ENCODE peak calls at places on chromosomes 13 and 19, in five cellular contexts. One of them, this sample, is unnamed.

GRCh38 chr19:3778899-3779723 is 7.1 kb downstream of the MATK start:
- DNase-seq in lower lobe of right lung: no peak
- DNase-seq in astrocyte of the spinal cord: no peak
- DNase-seq in dorsolateral prefrontal cortex: no peak
- DNase-seq in AG10803: no peak
- DNase-seq in this sample: no peak

GRCh38 chr19:16571283-16571682 is 932 bp downstream of the SLC35E1 start:
- DNase-seq in lower lobe of right lung: peak
- DNase-seq in astrocyte of the spinal cord: peak
- DNase-seq in dorsolateral prefrontal cortex: no peak
- DNase-seq in AG10803: peak
- DNase-seq in this sample: peak

GRCh38 chr13:112846411-112847115 is 122.5 kb upstream of the MCF2L start:
- DNase-seq in lower lobe of right lung: no peak
- DNase-seq in astrocyte of the spinal cord: no peak
- DNase-seq in dorsolateral prefrontal cortex: peak
- DNase-seq in AG10803: no peak
- DNase-seq in this sample: no peak

GRCh38 chr19:16025108-16026101 is 50.9 kb upstream of the TPM4 start:
- DNase-seq in lower lobe of right lung: no peak
- DNase-seq in astrocyte of the spinal cord: peak
- DNase-seq in dorsolateral prefrontal cortex: no peak
- DNase-seq in AG10803: peak
- DNase-seq in this sample: peak

GRCh38 chr19:35545855-35546381 is 492 bp downstream of the TMEM147 start:
- DNase-seq in lower lobe of right lung: peak
- DNase-seq in astrocyte of the spinal cord: no peak
- DNase-seq in dorsolateral prefrontal cortex: no peak
- DNase-seq in AG10803: no peak
- DNase-seq in this sample: peak

GRCh38 chr13:40922437-40923040 is 96.6 kb downstream of the ELF1 start:
- DNase-seq in lower lobe of right lung: no peak
- DNase-seq in astrocyte of the spinal cord: no peak
- DNase-seq in dorsolateral prefrontal cortex: no peak
- DNase-seq in AG10803: no peak
- DNase-seq in this sample: peak

GRCh38 chr13:79457948-79458347 is 23.0 kb upstream of the NDFIP2 start:
- DNase-seq in lower lobe of right lung: no peak
- DNase-seq in astrocyte of the spinal cord: peak
- DNase-seq in dorsolateral prefrontal cortex: no peak
- DNase-seq in AG10803: peak
- DNase-seq in this sample: peak

GRCh38 chr19:43784981-43785808 is 4.4 kb upstream of the KCNN4 start:
- DNase-seq in lower lobe of right lung: peak
- DNase-seq in astrocyte of the spinal cord: peak
- DNase-seq in dorsolateral prefrontal cortex: no peak
- DNase-seq in AG10803: peak
- DNase-seq in this sample: peak

GRCh38 chr19:3599776-3600183 is 6.9 kb downstream of the TBXA2R start:
- DNase-seq in lower lobe of right lung: no peak
- DNase-seq in astrocyte of the spinal cord: no peak
- DNase-seq in dorsolateral prefrontal cortex: no peak
- DNase-seq in AG10803: no peak
- DNase-seq in this sample: no peak

GRCh38 chr13:114106991-114107685 is 25.3 kb downstream of the RASA3 start:
- DNase-seq in lower lobe of right lung: peak
- DNase-seq in astrocyte of the spinal cord: no peak
- DNase-seq in dorsolateral prefrontal cortex: peak
- DNase-seq in AG10803: no peak
- DNase-seq in this sample: no peak

GRCh38 chr13:47110141-47110540 is 213.3 kb upstream of the HTR2A start:
- DNase-seq in lower lobe of right lung: no peak
- DNase-seq in astrocyte of the spinal cord: no peak
- DNase-seq in dorsolateral prefrontal cortex: no peak
- DNase-seq in AG10803: no peak
- DNase-seq in this sample: no peak

GRCh38 chr13:37869756-37870488 is at the start of gene TRPC4:
- DNase-seq in lower lobe of right lung: peak
- DNase-seq in astrocyte of the spinal cord: peak
- DNase-seq in dorsolateral prefrontal cortex: peak
- DNase-seq in AG10803: peak
- DNase-seq in this sample: peak

GRCh38 chr13:37870489-37870845 is 895 bp upstream of the TRPC4 start:
- DNase-seq in lower lobe of right lung: no peak
- DNase-seq in astrocyte of the spinal cord: no peak
- DNase-seq in dorsolateral prefrontal cortex: no peak
- DNase-seq in AG10803: no peak
- DNase-seq in this sample: no peak

GRCh38 chr13:37869506-37869755 is 141 bp downstream of the TRPC4 start:
- DNase-seq in lower lobe of right lung: no peak
- DNase-seq in astrocyte of the spinal cord: no peak
- DNase-seq in dorsolateral prefrontal cortex: no peak
- DNase-seq in AG10803: no peak
- DNase-seq in this sample: no peak

GRCh38 chr13:37870895-37871550 is 1.5 kb upstream of the TRPC4 start:
- DNase-seq in lower lobe of right lung: no peak
- DNase-seq in astrocyte of the spinal cord: peak
- DNase-seq in dorsolateral prefrontal cortex: no peak
- DNase-seq in AG10803: peak
- DNase-seq in this sample: peak

GRCh38 chr13:37868691-37869505 is 674 bp downstream of the TRPC4 start:
- DNase-seq in lower lobe of right lung: no peak
- DNase-seq in astrocyte of the spinal cord: peak
- DNase-seq in dorsolateral prefrontal cortex: no peak
- DNase-seq in AG10803: peak
- DNase-seq in this sample: peak
- H3K4me3 ChIP-seq in lower lobe of right lung: peak
- H3K4me3 ChIP-seq in astrocyte of the spinal cord: peak
- H3K4me3 ChIP-seq in dorsolateral prefrontal cortex: peak
- H3K4me3 ChIP-seq in AG10803: peak
- H3K4me3 ChIP-seq in this sample: peak

DNA sequence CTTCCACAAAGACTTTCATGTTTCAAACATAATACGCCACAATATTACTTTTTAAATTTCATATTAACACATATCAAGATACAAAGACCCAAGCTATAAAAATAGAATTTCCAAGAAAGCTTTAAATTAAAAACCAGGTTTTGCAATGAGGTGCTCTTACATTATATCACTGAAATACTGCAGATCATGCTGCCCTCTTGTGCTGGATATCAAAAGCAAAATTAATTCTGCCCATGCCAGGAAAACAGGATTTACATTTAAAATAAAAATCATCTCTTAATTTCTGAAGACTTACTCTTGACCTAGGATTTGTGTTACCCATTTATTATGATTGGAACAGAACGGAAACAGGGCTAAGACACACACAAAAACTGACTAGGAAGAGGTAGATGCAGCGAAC is 145.0 kb downstream of the ABCC4 start:
- DNase-seq in lower lobe of right lung: no peak
- DNase-seq in astrocyte of the spinal cord: peak
- DNase-seq in dorsolateral prefrontal cortex: no peak
- DNase-seq in AG10803: peak
- DNase-seq in this sample: peak
- TF ChIP-seq CTCF in lower lobe of right lung: no peak
- TF ChIP-seq CTCF in astrocyte of the spinal cord: peak
- TF ChIP-seq CTCF in dorsolateral prefrontal cortex: peak
- TF ChIP-seq CTCF in AG10803: peak
- TF ChIP-seq CTCF in this sample: peak

GRCh38 chr13:108269601-108270328 is at the start of gene TNFSF13B:
- DNase-seq in lower lobe of right lung: peak
- DNase-seq in astrocyte of the spinal cord: peak
- DNase-seq in dorsolateral prefrontal cortex: peak
- DNase-seq in AG10803: peak
- DNase-seq in this sample: peak
- H3K4me3 ChIP-seq in lower lobe of right lung: peak
- H3K4me3 ChIP-seq in astrocyte of the spinal cord: peak
- H3K4me3 ChIP-seq in dorsolateral prefrontal cortex: peak
- H3K4me3 ChIP-seq in AG10803: peak
- H3K4me3 ChIP-seq in this sample: peak

GRCh38 chr19:5289060-5289990 is 51.3 kb downstream of the PTPRS start:
- DNase-seq in lower lobe of right lung: no peak
- DNase-seq in astrocyte of the spinal cord: no peak
- DNase-seq in dorsolateral prefrontal cortex: no peak
- DNase-seq in AG10803: no peak
- DNase-seq in this sample: no peak
- TF ChIP-seq CTCF in lower lobe of right lung: no peak
- TF ChIP-seq CTCF in astrocyte of the spinal cord: peak
- TF ChIP-seq CTCF in dorsolateral prefrontal cortex: no peak
- TF ChIP-seq CTCF in AG10803: no peak
- TF ChIP-seq CTCF in this sample: peak

GRCh38 chr13:75324413-75324940 is 157.5 kb downstream of the TBC1D4 start:
- DNase-seq in lower lobe of right lung: no peak
- DNase-seq in astrocyte of the spinal cord: no peak
- DNase-seq in dorsolateral prefrontal cortex: no peak
- DNase-seq in AG10803: no peak
- DNase-seq in this sample: no peak
- H3K4me3 ChIP-seq in lower lobe of right lung: no peak
- H3K4me3 ChIP-seq in astrocyte of the spinal cord: no peak
- H3K4me3 ChIP-seq in dorsolateral prefrontal cortex: no peak
- H3K4me3 ChIP-seq in AG10803: no peak
- H3K4me3 ChIP-seq in this sample: no peak

DNA sequence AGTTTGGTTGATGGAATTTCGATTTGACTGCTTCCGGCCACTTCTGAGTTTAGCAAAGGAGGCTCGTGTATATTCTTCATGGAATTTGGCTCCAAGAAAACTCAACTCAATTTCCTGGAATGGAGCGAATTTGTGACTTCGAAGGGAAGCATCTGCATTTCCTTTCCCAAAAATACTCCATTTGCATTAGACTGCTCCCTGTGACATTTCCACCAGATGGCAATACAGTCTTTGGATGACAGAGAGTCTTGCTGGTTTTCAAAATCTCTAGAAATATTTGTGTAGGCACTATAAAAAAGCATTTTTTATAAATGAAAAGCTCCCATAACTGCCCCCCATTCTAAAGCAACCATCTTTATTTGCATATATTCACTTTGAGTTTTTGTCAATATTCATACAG is 4.1 kb downstream of the C1QTNF9 start:
- DNase-seq in lower lobe of right lung: no peak
- DNase-seq in astrocyte of the spinal cord: no peak
- DNase-seq in dorsolateral prefrontal cortex: no peak
- DNase-seq in AG10803: peak
- DNase-seq in this sample: no peak
- TF ChIP-seq CTCF in lower lobe of right lung: peak
- TF ChIP-seq CTCF in astrocyte of the spinal cord: peak
- TF ChIP-seq CTCF in dorsolateral prefrontal cortex: peak
- TF ChIP-seq CTCF in AG10803: peak
- TF ChIP-seq CTCF in this sample: peak

GRCh38 chr19:48920949-48921348 is 12.6 kb upstream of the DHDH start:
- DNase-seq in lower lobe of right lung: no peak
- DNase-seq in astrocyte of the spinal cord: no peak
- DNase-seq in dorsolateral prefrontal cortex: no peak
- DNase-seq in AG10803: no peak
- DNase-seq in this sample: no peak
- H3K4me3 ChIP-seq in lower lobe of right lung: no peak
- H3K4me3 ChIP-seq in astrocyte of the spinal cord: no peak
- H3K4me3 ChIP-seq in dorsolateral prefrontal cortex: no peak
- H3K4me3 ChIP-seq in AG10803: no peak
- H3K4me3 ChIP-seq in this sample: no peak